ENCODE peak calls at places on chromosomes 3 and 15, in ten cellular contexts. W is CD8-positive, alpha-beta T cell; K is esophagus squamous epithelium; R is cardiac muscle cell; D is RWPE1; E is heart right ventricle; T is esophagus muscularis mucosa; U is spleen; I is WERI-Rb-1; C is colonic mucosa. P is an unnamed sample.

GRCh38 chr3:8532251-8532831 is 30.7 kb downstream of the LMCD1 start:
- DNase-seq in C (no peak), K (no peak), T (no peak), D (peak), W (no peak), E (no peak), U (no peak), I (no peak), R (no peak), P (no peak)

GRCh38 chr3:30752961-30753360 is 141.5 kb downstream of the GADL1 start:
- DNase-seq in R (peak), W (no peak), T (no peak), I (no peak), E (no peak), K (no peak), U (no peak), D (peak), C (peak), P (no peak)

GRCh38 chr15:42035362-42035761 is 14.5 kb upstream of the PLA2G4E start:
- DNase-seq in K (no peak), W (no peak), E (no peak), T (no peak), C (peak), U (no peak), D (peak), I (no peak), R (peak), P (no peak)

GRCh38 chr3:125591116-125591755 is 4.1 kb downstream of the OSBPL11 start:
- DNase-seq in K (no peak), D (no peak), E (no peak), W (no peak), I (no peak), R (peak), T (no peak), U (no peak), C (no peak), P (no peak)

GRCh38 chr3:9732080-9732752 is 681 bp downstream of the BRPF1 start:
- DNase-seq in U (peak), T (no peak), W (peak), E (peak), I (no peak), C (peak), R (no peak), D (peak), K (no peak), P (no peak)

GRCh38 chr15:49495993-49496747 is 73.1 kb downstream of the FGF7 start:
- DNase-seq in K (no peak), E (no peak), T (no peak), D (no peak), C (no peak), U (no peak), I (no peak), R (peak), W (no peak), P (no peak)

GRCh38 chr3:41715376-41715775 is 246.5 kb downstream of the ULK4 start:
- DNase-seq in U (no peak), E (no peak), R (no peak), W (no peak), K (no peak), C (no peak), T (no peak), I (no peak), D (no peak), P (no peak)

GRCh38 chr3:11847607-11848006 is 922 bp upstream of the TAMM41 start:
- DNase-seq in R (no peak), K (no peak), U (no peak), T (no peak), D (no peak), W (no peak), C (no peak), I (peak), E (no peak), P (no peak)

GRCh38 chr15:49279481-49280186 is 109.6 kb downstream of the GALK2 start:
- DNase-seq in D (no peak), W (no peak), E (no peak), K (no peak), T (no peak), R (no peak), C (no peak), I (no peak), U (no peak), P (no peak)

GRCh38 chr3:30078736-30079135 is 527.7 kb upstream of the TGFBR2 start:
- DNase-seq in D (no peak), K (no peak), T (no peak), I (no peak), E (no peak), C (peak), R (no peak), W (no peak), U (no peak), P (no peak)

GRCh38 chr3:38646062-38646461 is 3.4 kb downstream of the SCN5A start:
- DNase-seq in I (no peak), D (no peak), U (peak), W (no peak), C (no peak), K (no peak), E (no peak), T (peak), R (no peak), P (no peak)

GRCh38 chr3:106458952-106459351 is 590.1 kb upstream of the CBLB start:
- DNase-seq in R (no peak), E (no peak), T (no peak), I (no peak), W (no peak), C (no peak), D (no peak), K (no peak), U (no peak), P (no peak)

GRCh38 chr15:73273181-73274002 is 95.4 kb downstream of the HCN4 start:
- DNase-seq in D (peak), I (peak), T (no peak), E (no peak), K (no peak), U (no peak), W (peak), R (peak), C (peak), P (no peak)

GRCh38 chr15:41894791-41895463 is 1.1 kb upstream of the SPTBN5 start:
- DNase-seq in K (peak), E (peak), C (peak), W (peak), I (peak), R (peak), D (peak), T (no peak), U (peak), P (peak)

GRCh38 chr15:35657679-35658201 is 111.8 kb upstream of the DPH6 start:
- DNase-seq in E (no peak), D (no peak), I (no peak), K (no peak), C (no peak), W (no peak), T (no peak), U (no peak), R (peak), P (no peak)

GRCh38 chr3:125556314-125556713 is 36.3 kb upstream of the SNX4 start:
- DNase-seq in U (no peak), R (peak), E (no peak), D (peak), W (no peak), T (no peak), K (no peak), I (no peak), C (no peak), P (no peak)

GRCh38 chr3:107753494-107753893 is 230.7 kb downstream of the BBX start:
- DNase-seq in D (peak), W (no peak), R (peak), I (peak), U (no peak), E (no peak), K (no peak), C (peak), T (no peak), P (no peak)

GRCh38 chr3:72275296-72275820 is 490.4 kb upstream of the PROK2 start:
- DNase-seq in I (no peak), D (no peak), W (no peak), U (no peak), R (no peak), T (no peak), K (no peak), E (no peak), C (no peak), P (no peak)

GRCh38 chr3:184619348-184619747 is 57.8 kb downstream of the EPHB3 start:
- DNase-seq in I (no peak), W (peak), C (no peak), R (peak), K (no peak), D (no peak), T (no peak), U (no peak), E (no peak), P (no peak)

DNA sequence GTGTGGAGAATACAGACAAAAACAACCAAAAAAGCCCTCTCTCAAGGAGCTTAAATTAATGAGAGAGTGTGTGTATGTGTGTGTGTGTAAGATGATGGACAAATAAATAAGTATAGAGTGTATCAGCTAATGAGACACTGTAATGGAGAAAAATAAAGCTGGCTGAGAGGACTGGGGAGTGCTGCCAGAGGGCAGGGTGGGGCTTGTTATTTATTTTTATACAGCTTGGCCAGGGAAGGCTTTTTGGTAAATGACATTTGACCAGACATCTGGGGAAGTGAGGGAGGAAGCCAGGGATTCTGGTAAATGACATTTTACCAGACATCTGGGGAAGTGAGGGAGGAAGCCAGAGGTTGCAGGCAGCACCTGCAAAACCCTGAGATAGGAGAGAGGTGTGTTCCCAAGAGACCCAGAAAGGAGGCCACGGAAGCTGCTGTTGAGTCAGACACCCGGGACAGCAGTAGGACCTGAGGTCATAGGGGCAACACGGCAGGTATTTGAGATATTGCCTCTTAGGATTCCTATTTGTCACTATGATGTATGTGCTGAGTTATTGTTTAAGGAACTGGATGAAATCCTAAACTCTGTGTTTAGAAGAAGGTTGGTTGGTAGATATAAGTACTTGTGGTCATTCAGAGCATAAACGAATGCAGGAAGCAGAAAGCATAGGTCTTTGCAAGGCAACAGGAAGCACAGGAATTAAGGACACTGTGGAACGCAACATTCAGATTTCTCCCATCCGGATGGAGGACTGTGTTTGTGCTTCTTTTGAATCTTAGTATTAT is 2.7 kb downstream of the SV2B start:
- DNase-seq in E (no peak), R (no peak), K (no peak), D (no peak), C (no peak), W (no peak), U (no peak), T (no peak), I (no peak), P (no peak)
- TF ChIP-seq CTCF in E (no peak), R (no peak), K (no peak), D (no peak), C (no peak), W (no peak), U (no peak), T (no peak), I (no peak), P (no peak)

GRCh38 chr3:13556937-13557336 is 8.0 kb downstream of the FBLN2 start:
- DNase-seq in T (no peak), W (no peak), I (no peak), C (no peak), U (no peak), K (no peak), D (no peak), R (no peak), E (no peak), P (peak)
- H3K27ac ChIP-seq in T (no peak), W (no peak), I (peak), C (no peak), U (no peak), K (no peak), D (peak), R (peak), E (peak), P (no peak)

DNA sequence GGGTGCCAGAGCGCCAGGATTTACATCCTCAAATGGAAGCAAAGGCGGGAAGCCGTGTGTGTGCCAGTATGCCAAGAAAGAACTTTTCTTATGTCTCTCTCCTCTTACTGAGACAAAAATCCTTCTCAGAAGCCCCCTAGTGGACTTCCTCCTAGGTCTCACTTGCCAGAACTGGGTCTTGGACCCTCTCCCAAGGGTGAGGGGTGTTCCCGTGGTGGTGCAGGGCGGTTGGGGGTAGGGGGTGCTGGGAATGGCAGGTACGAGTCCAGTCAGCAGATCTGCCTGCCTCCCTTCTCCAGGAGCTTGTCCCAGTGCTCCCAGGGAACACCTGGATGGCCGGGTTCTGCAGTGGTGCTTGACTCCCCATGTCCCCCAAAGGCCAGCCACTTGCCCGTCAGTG is 52.0 kb downstream of the CORO2B start:
- DNase-seq in T (no peak), C (no peak), I (no peak), E (no peak), R (no peak), D (no peak), K (no peak), W (no peak), U (peak), P (no peak)
- TF ChIP-seq CTCF in T (no peak), C (no peak), I (peak), E (no peak), R (peak), D (no peak), K (no peak), W (no peak), U (no peak), P (no peak)

GRCh38 chr3:126752303-126753190 is 48.5 kb downstream of the CHCHD6 start:
- DNase-seq in U (peak), E (peak), D (peak), W (peak), I (peak), R (peak), T (no peak), C (peak), K (no peak), P (peak)

GRCh38 chr3:126749547-126749875 is 45.5 kb downstream of the CHCHD6 start:
- DNase-seq in D (no peak), I (no peak), C (no peak), T (no peak), U (no peak), K (no peak), W (no peak), E (no peak), R (no peak), P (no peak)

GRCh38 chr3:126749931-126750759 is 46.1 kb downstream of the CHCHD6 start:
- DNase-seq in E (no peak), T (no peak), K (no peak), W (no peak), D (no peak), R (no peak), I (no peak), U (no peak), C (no peak), P (no peak)

GRCh38 chr3:126751611-126752302 is 47.7 kb downstream of the CHCHD6 start:
- DNase-seq in D (no peak), C (no peak), I (no peak), E (no peak), T (no peak), R (no peak), W (no peak), U (no peak), K (no peak), P (no peak)

GRCh38 chr3:126750760-126751129 is 46.7 kb downstream of the CHCHD6 start:
- DNase-seq in I (peak), K (no peak), W (no peak), U (no peak), T (no peak), E (no peak), C (no peak), R (no peak), D (no peak), P (no peak)
- H3K27ac ChIP-seq in I (peak), K (no peak), W (no peak), U (no peak), T (no peak), E (no peak), C (no peak), R (peak), D (peak), P (no peak)

GRCh38 chr3:13282986-13283876 is 136.9 kb downstream of the NUP210 start:
- DNase-seq in T (no peak), E (peak), C (no peak), K (no peak), D (peak), U (peak), I (peak), W (no peak), R (no peak), P (peak)
- TF ChIP-seq CTCF in T (peak), E (peak), C (no peak), K (no peak), D (no peak), U (peak), I (peak), W (no peak), R (peak), P (no peak)